ENCODE peak calls at places on chromosomes 2 and 18, in nine cellular contexts. L, E, W, P, I, S, C, Y and V are unnamed samples.

GRCh38 chr18:55268146-55268545 is 308.9 kb upstream of the CCDC68 start:
- DNase-seq in L (no peak), E (no peak), W (no peak), P (no peak), I (no peak), S (no peak), C (no peak), Y (no peak), V (no peak)

GRCh38 chr2:146734791-146735190 is 1110.0 kb upstream of the ACVR2A start:
- DNase-seq in L (no peak), E (no peak), W (no peak), P (no peak), I (no peak), S (no peak), C (no peak), Y (no peak), V (no peak)

GRCh38 chr18:74861154-74861553 is 263.5 kb downstream of the ZNF407 start:
- DNase-seq in L (no peak), E (no peak), W (no peak), P (peak; percentile 18), I (no peak), S (no peak), C (no peak), Y (no peak), V (no peak)

GRCh38 chr18:944440-944839 is 39.8 kb downstream of the ADCYAP1 start:
- DNase-seq in L (no peak), E (no peak), W (peak; percentile 55), P (no peak), I (no peak), S (no peak), C (peak; percentile 20), Y (no peak), V (no peak)

GRCh38 chr2:30367232-30368070 is 79.6 kb upstream of the LCLAT1 start:
- DNase-seq in L (no peak), E (no peak), W (no peak), P (no peak), I (no peak), S (no peak), C (no peak), Y (peak; percentile 11), V (no peak)

GRCh38 chr2:41963661-41964525 is 83.9 kb upstream of the PKDCC start:
- DNase-seq in L (peak; percentile 85), E (no peak), W (peak; percentile 55), P (no peak), I (peak; percentile 66), S (peak; percentile 49), C (peak; percentile 35), Y (peak; percentile 76), V (no peak)

GRCh38 chr2:84474176-84474575 is 15.1 kb upstream of the SUCLG1 start:
- DNase-seq in L (no peak), E (no peak), W (no peak), P (no peak), I (no peak), S (no peak), C (no peak), Y (no peak), V (no peak)

GRCh38 chr2:126504953-126505352 is 151.0 kb upstream of the GYPC start:
- DNase-seq in L (no peak), E (no peak), W (no peak), P (no peak), I (no peak), S (no peak), C (no peak), Y (no peak), V (no peak)

GRCh38 chr18:44781890-44782289 is 101.2 kb downstream of the SETBP1 start:
- DNase-seq in L (no peak), E (no peak), W (no peak), P (peak; percentile 45), I (no peak), S (no peak), C (peak; percentile 82), Y (no peak), V (no peak)

GRCh38 chr2:10798783-10799182 is 13.8 kb downstream of the PDIA6 start:
- DNase-seq in L (no peak), E (no peak), W (no peak), P (no peak), I (no peak), S (peak; percentile 50), C (no peak), Y (no peak), V (no peak)

GRCh38 chr2:213188533-213188867 is 37.1 kb upstream of the IKZF2 start:
- DNase-seq in L (no peak), E (no peak), W (no peak), P (no peak), I (no peak), S (no peak), C (no peak), Y (no peak), V (no peak)

GRCh38 chr2:176457486-176457885 is 188.2 kb downstream of the MTX2 start:
- DNase-seq in L (no peak), E (no peak), W (no peak), P (no peak), I (no peak), S (no peak), C (no peak), Y (no peak), V (no peak)

GRCh38 chr18:12026562-12026961 is 45.3 kb downstream of the IMPA2 start:
- DNase-seq in L (no peak), E (no peak), W (no peak), P (no peak), I (no peak), S (no peak), C (no peak), Y (no peak), V (no peak)

GRCh38 chr18:32349728-32350395 is 120.8 kb downstream of the GAREM1 start:
- DNase-seq in L (peak; percentile 79), E (no peak), W (peak; percentile 19), P (peak; percentile 61), I (no peak), S (no peak), C (peak; percentile 69), Y (no peak), V (no peak)

GRCh38 chr2:178846458-178846802 is 39.2 kb upstream of the TTN start:
- DNase-seq in L (no peak), E (no peak), W (no peak), P (no peak), I (no peak), S (no peak), C (peak; percentile 35), Y (no peak), V (no peak)

GRCh38 chr2:133566967-133567645 is 1.2 kb downstream of the NCKAP5 start:
- DNase-seq in L (no peak), E (no peak), W (no peak), P (peak; percentile 80), I (peak; percentile 88), S (no peak), C (peak; percentile 67), Y (peak; percentile 64), V (no peak)

GRCh38 chr2:106983305-106983704 is 97.3 kb upstream of the ST6GAL2 start:
- DNase-seq in L (no peak), E (no peak), W (no peak), P (no peak), I (no peak), S (no peak), C (no peak), Y (no peak), V (no peak)

GRCh38 chr2:40118622-40119021 is 333.3 kb downstream of the SLC8A1 start:
- DNase-seq in L (no peak), E (no peak), W (no peak), P (no peak), I (no peak), S (no peak), C (no peak), Y (no peak), V (no peak)

GRCh38 chr2:2271471-2271941 is 59.6 kb downstream of the MYT1L start:
- DNase-seq in L (peak; percentile 69), E (no peak), W (peak; percentile 33), P (peak; percentile 40), I (no peak), S (no peak), C (no peak), Y (no peak), V (no peak)

GRCh38 chr2:163667064-163667887 is 68.5 kb downstream of the FIGN start:
- DNase-seq in L (peak; percentile 47), E (no peak), W (peak; percentile 65), P (peak; percentile 71), I (no peak), S (no peak), C (peak; percentile 73), Y (no peak), V (no peak)